ENCODE peak calls at places on chromosomes 5 and 9, in five cellular contexts. H, O, V, Q and S are unnamed samples.

GRCh38 chr9:108889649-108890067 is 27.6 kb downstream of the ACTL7A start:
- DNase-seq in H (peak; percentile 38), O (no peak), V (no peak), Q (no peak), S (peak; percentile 10)

GRCh38 chr5:34600118-34600493 is 56.0 kb upstream of the RAI14 start:
- DNase-seq in H (no peak), O (no peak), V (no peak), Q (no peak), S (no peak)

GRCh38 chr5:83577036-83577636 is 105.6 kb downstream of the VCAN start:
- DNase-seq in H (no peak), O (no peak), V (no peak), Q (peak; percentile 30), S (no peak)

GRCh38 chr9:86578722-86579121 is 224.5 kb upstream of the TUT7 start:
- DNase-seq in H (no peak), O (no peak), V (no peak), Q (no peak), S (no peak)

GRCh38 chr9:134146774-134147493 is 11.1 kb downstream of the WDR5 start:
- DNase-seq in H (no peak), O (no peak), V (no peak), Q (no peak), S (no peak)

GRCh38 chr9:87340391-87340790 is 157.3 kb upstream of the DAPK1 start:
- DNase-seq in H (no peak), O (no peak), V (no peak), Q (no peak), S (no peak)

GRCh38 chr9:130180516-130180915 is 8.3 kb downstream of the NCS1 start:
- DNase-seq in H (no peak), O (no peak), V (no peak), Q (no peak), S (no peak)

GRCh38 chr5:140007311-140007710 is 35.8 kb downstream of the NRG2 start:
- DNase-seq in H (no peak), O (no peak), V (no peak), Q (no peak), S (peak; percentile 83)

GRCh38 chr9:94804316-94804715 is 77.8 kb downstream of the AOPEP start:
- DNase-seq in H (no peak), O (no peak), V (no peak), Q (no peak), S (no peak)

GRCh38 chr9:33445389-33445881 is 2.0 kb downstream of the AQP3 start:
- DNase-seq in H (no peak), O (no peak), V (no peak), Q (no peak), S (no peak)

GRCh38 chr5:76331139-76331538 is 71.9 kb upstream of the IQGAP2 start:
- DNase-seq in H (no peak), O (no peak), V (no peak), Q (no peak), S (no peak)

GRCh38 chr9:70111641-70112236 is 68.1 kb downstream of the MAMDC2 start:
- DNase-seq in H (no peak), O (no peak), V (no peak), Q (peak; percentile 89), S (no peak)

GRCh38 chr9:124450931-124451661 is 845 bp downstream of the ADGRD2 start:
- DNase-seq in H (no peak), O (no peak), V (peak; percentile 20), Q (no peak), S (peak; percentile 13)

GRCh38 chr5:9519537-9519936 is 26.3 kb downstream of the SEMA5A start:
- DNase-seq in H (peak; percentile 87), O (no peak), V (no peak), Q (no peak), S (no peak)

GRCh38 chr5:77391240-77391765 is 100.8 kb downstream of the WDR41 start:
- DNase-seq in H (no peak), O (no peak), V (no peak), Q (no peak), S (peak; percentile 95)

GRCh38 chr5:108361239-108361638 is 20.7 kb downstream of the FBXL17 start:
- DNase-seq in H (no peak), O (no peak), V (no peak), Q (no peak), S (no peak)

GRCh38 chr5:161966544-161966943 is 101.0 kb upstream of the GABRG2 start:
- DNase-seq in H (no peak), O (peak; percentile 1), V (no peak), Q (peak; percentile 22), S (peak; percentile 87)

GRCh38 chr5:773517-774264 is 10.8 kb downstream of the ZDHHC11B start:
- DNase-seq in H (no peak), O (no peak), V (no peak), Q (no peak), S (no peak)

GRCh38 chr9:92636627-92637026 is 33.3 kb downstream of the IPPK start:
- DNase-seq in H (no peak), O (no peak), V (no peak), Q (no peak), S (no peak)

GRCh38 chr5:172450861-172451695 is 3.2 kb downstream of the SH3PXD2B start:
- DNase-seq in H (peak; percentile 58), O (peak; percentile 51), V (no peak), Q (peak; percentile 15), S (peak; percentile 87)

GRCh38 chr5:134958755-134959154 is 9.0 kb upstream of the CATSPER3 start:
- DNase-seq in H (no peak), O (no peak), V (no peak), Q (no peak), S (no peak)

GRCh38 chr5:98635631-98636030 is 137.8 kb upstream of the RGMB start:
- DNase-seq in H (peak; percentile 79), O (no peak), V (no peak), Q (peak; percentile 21), S (no peak)

GRCh38 chr9:130565792-130566191 is 13.6 kb upstream of the FUBP3 start:
- DNase-seq in H (no peak), O (no peak), V (no peak), Q (no peak), S (no peak)

GRCh38 chr5:14081791-14082190 is 61.4 kb upstream of the TRIO start:
- DNase-seq in H (peak; percentile 38), O (no peak), V (no peak), Q (peak; percentile 61), S (no peak)

GRCh38 chr5:19370655-19371386 is 617.2 kb downstream of the CDH18 start:
- DNase-seq in H (no peak), O (no peak), V (no peak), Q (no peak), S (no peak)

GRCh38 chr9:127817881-127818434 is 15.3 kb downstream of the FPGS start:
- DNase-seq in H (no peak), O (no peak), V (no peak), Q (no peak), S (peak; percentile 75)

GRCh38 chr9:108001219-108001618 is 511.6 kb upstream of the KLF4 start:
- DNase-seq in H (peak; percentile 9), O (no peak), V (no peak), Q (peak; percentile 69), S (no peak)

GRCh38 chr9:121568101-121568460 is 68.4 kb upstream of the GGTA1 start:
- DNase-seq in H (no peak), O (no peak), V (no peak), Q (no peak), S (no peak)

GRCh38 chr5:64691333-64691732 is 1.0 kb downstream of the SHISAL2B start:
- DNase-seq in H (peak; percentile 2), O (no peak), V (no peak), Q (no peak), S (no peak)

GRCh38 chr5:82225525-82226172 is 52.5 kb downstream of the RPS23 start:
- DNase-seq in H (peak; percentile 75), O (peak; percentile 79), V (no peak), Q (peak; percentile 55), S (peak; percentile 76)

GRCh38 chr5:141778211-141778610 is 96.2 kb upstream of the ARAP3 start:
- DNase-seq in H (peak; percentile 86), O (no peak), V (no peak), Q (peak; percentile 65), S (no peak)

GRCh38 chr5:95424526-95424925 is 33.4 kb downstream of the FAM81B start:
- DNase-seq in H (no peak), O (no peak), V (no peak), Q (no peak), S (no peak)